ENCODE peak calls at places on chromosomes 13 and 19, in eight cellular contexts. One of them, this sample, is unnamed.

GRCh38 chr19:44856438-44857083 is 10.5 kb downstream of the NECTIN2 start:
- DNase-seq in mucosa of descending colon: no peak
- DNase-seq in NB4: peak
- DNase-seq in thoracic aorta: no peak
- DNase-seq in ovary: no peak
- DNase-seq in astrocyte of the cerebellum: no peak
- DNase-seq in hepatocyte: no peak
- DNase-seq in upper lobe of right lung: no peak
- DNase-seq in this sample: no peak

GRCh38 chr13:20124303-20124702 is 36.5 kb downstream of the GJA3 start:
- DNase-seq in upper lobe of right lung: no peak
- DNase-seq in NB4: no peak
- DNase-seq in astrocyte of the cerebellum: no peak
- DNase-seq in ovary: no peak
- DNase-seq in thoracic aorta: no peak
- DNase-seq in mucosa of descending colon: no peak
- DNase-seq in hepatocyte: no peak
- DNase-seq in this sample: no peak

GRCh38 chr19:4650159-4650558 is 10.8 kb downstream of the TNFAIP8L1 start:
- DNase-seq in astrocyte of the cerebellum: no peak
- DNase-seq in NB4: no peak
- DNase-seq in mucosa of descending colon: no peak
- DNase-seq in thoracic aorta: no peak
- DNase-seq in upper lobe of right lung: no peak
- DNase-seq in ovary: no peak
- DNase-seq in hepatocyte: no peak
- DNase-seq in this sample: no peak

GRCh38 chr19:52993342-52994178 is 20.2 kb upstream of the ERVV-1 start:
- DNase-seq in upper lobe of right lung: peak
- DNase-seq in thoracic aorta: peak
- DNase-seq in NB4: peak
- DNase-seq in mucosa of descending colon: peak
- DNase-seq in hepatocyte: peak
- DNase-seq in astrocyte of the cerebellum: peak
- DNase-seq in ovary: peak
- DNase-seq in this sample: no peak

GRCh38 chr19:35136977-35137702 is 1.5 kb upstream of the FXYD1 start:
- DNase-seq in upper lobe of right lung: no peak
- DNase-seq in thoracic aorta: no peak
- DNase-seq in NB4: no peak
- DNase-seq in ovary: no peak
- DNase-seq in mucosa of descending colon: no peak
- DNase-seq in hepatocyte: no peak
- DNase-seq in astrocyte of the cerebellum: no peak
- DNase-seq in this sample: no peak

GRCh38 chr13:59247166-59247565 is 916.6 kb downstream of the DIAPH3 start:
- DNase-seq in NB4: no peak
- DNase-seq in astrocyte of the cerebellum: no peak
- DNase-seq in thoracic aorta: no peak
- DNase-seq in mucosa of descending colon: peak
- DNase-seq in hepatocyte: no peak
- DNase-seq in ovary: no peak
- DNase-seq in upper lobe of right lung: peak
- DNase-seq in this sample: no peak

GRCh38 chr19:32405431-32406160 is at the start of gene DPY19L3:
- DNase-seq in mucosa of descending colon: peak
- DNase-seq in upper lobe of right lung: peak
- DNase-seq in ovary: peak
- DNase-seq in astrocyte of the cerebellum: peak
- DNase-seq in hepatocyte: peak
- DNase-seq in NB4: peak
- DNase-seq in thoracic aorta: peak
- DNase-seq in this sample: peak

GRCh38 chr13:33722216-33722900 is 95.6 kb upstream of the RFC3 start:
- DNase-seq in upper lobe of right lung: no peak
- DNase-seq in hepatocyte: no peak
- DNase-seq in mucosa of descending colon: no peak
- DNase-seq in thoracic aorta: no peak
- DNase-seq in ovary: no peak
- DNase-seq in astrocyte of the cerebellum: no peak
- DNase-seq in NB4: no peak
- DNase-seq in this sample: no peak

DNA sequence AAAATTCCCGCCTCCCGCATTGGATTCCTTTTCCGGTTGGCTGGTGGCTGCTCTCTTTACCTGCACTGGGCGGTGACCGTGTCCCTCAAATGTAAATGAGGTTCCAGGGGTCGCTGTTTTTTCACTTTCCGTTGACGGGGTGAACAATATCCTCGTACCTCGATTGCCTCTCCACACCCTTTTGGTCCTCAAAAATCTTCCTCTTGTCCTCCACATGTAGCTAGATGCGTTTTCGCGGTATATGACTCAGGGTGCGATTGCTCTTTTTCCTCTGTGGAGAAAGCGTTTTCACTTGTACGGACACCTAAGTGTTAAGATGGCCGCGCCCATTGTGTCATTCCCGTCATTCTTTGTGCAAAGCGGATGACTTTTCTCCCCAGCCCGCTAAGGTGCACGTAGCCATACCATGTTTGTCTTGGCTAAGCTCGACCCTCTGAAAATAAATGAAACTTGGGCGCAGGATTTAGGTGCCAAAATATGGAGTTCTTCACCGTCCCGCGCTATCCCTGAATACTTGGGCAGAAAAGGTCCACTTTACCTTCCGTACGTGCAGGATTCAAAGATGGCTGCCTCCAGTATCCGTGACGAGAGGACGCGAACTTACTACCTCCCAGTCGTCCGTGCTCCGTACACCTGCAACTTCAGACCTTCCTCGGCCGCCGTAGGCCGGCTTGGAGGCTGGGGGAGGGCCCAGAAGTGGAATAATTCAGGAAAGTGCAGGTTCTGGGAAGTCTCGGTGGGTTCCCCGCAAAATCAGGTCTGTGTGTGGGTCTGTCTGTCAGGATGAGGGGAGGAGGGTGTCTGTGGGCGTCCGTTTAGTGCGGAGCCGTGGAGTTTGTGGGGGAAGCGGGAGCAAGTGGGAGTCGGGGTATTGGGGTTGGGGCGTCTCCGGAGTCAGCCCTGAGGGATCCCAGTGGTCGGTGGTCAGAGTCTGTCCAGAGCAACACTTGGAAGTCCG is at the start of gene ZNF613:
- DNase-seq in NB4: peak
- DNase-seq in upper lobe of right lung: peak
- DNase-seq in astrocyte of the cerebellum: peak
- DNase-seq in ovary: peak
- DNase-seq in hepatocyte: peak
- DNase-seq in mucosa of descending colon: peak
- DNase-seq in thoracic aorta: peak
- DNase-seq in this sample: peak
- TF ChIP-seq CTCF in NB4: no peak
- TF ChIP-seq CTCF in upper lobe of right lung: peak
- TF ChIP-seq CTCF in astrocyte of the cerebellum: peak
- TF ChIP-seq CTCF in ovary: peak
- TF ChIP-seq CTCF in hepatocyte: peak
- TF ChIP-seq CTCF in mucosa of descending colon: no peak
- TF ChIP-seq CTCF in thoracic aorta: no peak
- TF ChIP-seq CTCF in this sample: peak

DNA sequence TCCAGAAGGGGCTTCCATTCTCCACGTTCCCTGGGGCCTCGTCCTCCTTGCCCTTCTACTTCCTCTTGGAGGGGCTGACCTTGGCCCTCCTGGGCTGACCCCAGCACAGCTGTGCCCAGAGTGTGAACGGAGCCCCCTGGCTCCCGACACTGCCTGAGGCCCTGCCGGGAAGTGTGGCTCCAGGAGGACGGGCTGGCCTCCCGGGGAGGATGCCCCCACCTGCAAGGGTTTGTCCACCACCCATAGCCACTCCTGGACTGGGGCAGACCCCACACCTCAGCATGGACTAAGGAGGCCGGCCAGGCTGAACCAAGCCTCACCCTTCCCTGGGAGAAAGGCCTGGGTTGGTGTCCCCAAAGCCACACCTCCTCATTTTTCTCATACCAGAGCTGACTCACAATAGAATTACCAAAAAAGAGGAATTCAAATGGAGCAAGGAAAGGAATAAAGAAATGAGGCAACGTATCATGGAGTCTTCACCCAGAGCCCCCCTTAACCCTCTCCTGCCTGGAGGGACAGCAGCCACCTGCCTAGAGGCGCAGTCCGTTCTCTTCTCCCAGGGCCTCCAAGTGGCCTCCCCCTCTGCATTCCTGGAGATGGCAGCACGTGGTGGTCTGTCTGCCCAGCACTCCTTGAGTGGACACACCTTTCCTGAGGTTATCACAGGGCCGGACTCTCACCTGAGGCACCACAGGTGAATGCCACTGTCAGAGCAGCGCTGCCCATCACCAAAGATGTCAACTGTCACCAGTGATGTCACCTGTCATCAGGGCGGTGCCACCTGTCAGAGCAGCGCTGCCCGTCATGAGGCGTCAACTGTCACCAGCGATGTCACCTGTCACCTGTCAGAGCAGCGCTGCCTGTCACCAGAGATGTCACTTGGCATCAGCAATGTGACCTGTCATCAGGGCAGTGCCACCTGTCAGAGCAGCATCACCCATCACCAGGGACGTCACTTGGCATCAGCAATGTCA is 3.1 kb upstream of the C13orf46 start:
- DNase-seq in mucosa of descending colon: no peak
- DNase-seq in NB4: no peak
- DNase-seq in hepatocyte: no peak
- DNase-seq in upper lobe of right lung: peak
- DNase-seq in astrocyte of the cerebellum: peak
- DNase-seq in ovary: no peak
- DNase-seq in thoracic aorta: peak
- DNase-seq in this sample: no peak
- H3K4me3 ChIP-seq in mucosa of descending colon: no peak
- H3K4me3 ChIP-seq in NB4: no peak
- H3K4me3 ChIP-seq in hepatocyte: no peak
- H3K4me3 ChIP-seq in upper lobe of right lung: no peak
- H3K4me3 ChIP-seq in astrocyte of the cerebellum: no peak
- H3K4me3 ChIP-seq in ovary: no peak
- H3K4me3 ChIP-seq in thoracic aorta: no peak
- H3K4me3 ChIP-seq in this sample: no peak

DNA sequence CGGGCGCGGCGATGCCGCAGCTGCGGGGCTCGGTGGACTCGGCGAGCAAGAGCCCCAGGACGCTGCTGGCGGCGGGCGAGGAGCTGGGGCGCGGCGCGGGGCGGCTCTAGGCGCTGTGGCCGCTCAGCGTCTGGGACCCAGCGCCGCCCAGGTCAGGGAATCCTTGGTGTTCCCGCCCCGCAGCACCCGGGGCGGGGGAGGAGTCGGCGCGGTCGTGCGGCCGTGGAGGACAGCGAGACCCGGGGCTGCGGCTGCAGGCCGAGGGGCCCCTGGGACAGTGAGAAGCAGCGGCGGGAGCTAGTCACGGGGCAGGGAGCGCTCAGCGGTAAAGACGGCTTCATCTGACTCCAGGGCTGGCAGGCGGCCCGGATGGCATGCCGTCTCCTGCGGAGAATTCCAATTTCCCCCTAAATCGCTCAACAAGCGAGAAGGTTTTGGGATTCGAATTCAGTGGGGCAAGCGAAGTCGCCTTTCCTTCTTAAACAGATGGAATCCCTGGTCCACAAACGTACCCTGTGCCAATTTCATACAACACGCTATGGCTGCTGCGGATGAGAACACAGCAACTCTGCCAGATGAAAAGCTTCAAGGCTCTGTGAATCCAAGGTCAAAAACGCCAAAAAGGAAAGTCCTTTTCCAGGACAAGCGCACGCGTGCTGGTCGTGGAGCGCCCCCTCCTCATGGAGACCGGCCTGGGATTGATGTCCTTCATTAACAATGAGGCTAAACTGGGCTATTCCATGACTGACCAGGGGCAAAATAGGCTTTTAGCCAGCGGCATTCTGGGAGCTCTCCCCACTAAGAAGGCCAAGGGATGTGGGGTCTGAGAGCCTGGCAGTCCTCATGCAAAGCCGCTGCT is 4.2 kb upstream of the ZSCAN4 start:
- DNase-seq in mucosa of descending colon: peak
- DNase-seq in upper lobe of right lung: peak
- DNase-seq in astrocyte of the cerebellum: peak
- DNase-seq in hepatocyte: peak
- DNase-seq in thoracic aorta: no peak
- DNase-seq in ovary: peak
- DNase-seq in NB4: peak
- DNase-seq in this sample: no peak
- TF ChIP-seq CTCF in mucosa of descending colon: no peak
- TF ChIP-seq CTCF in upper lobe of right lung: no peak
- TF ChIP-seq CTCF in astrocyte of the cerebellum: no peak
- TF ChIP-seq CTCF in hepatocyte: no peak
- TF ChIP-seq CTCF in thoracic aorta: no peak
- TF ChIP-seq CTCF in ovary: no peak
- TF ChIP-seq CTCF in NB4: no peak
- TF ChIP-seq CTCF in this sample: no peak

GRCh38 chr13:27920677-27921420 is 1.0 kb downstream of the PDX1 start:
- DNase-seq in hepatocyte: no peak
- DNase-seq in NB4: peak
- DNase-seq in mucosa of descending colon: peak
- DNase-seq in ovary: no peak
- DNase-seq in astrocyte of the cerebellum: no peak
- DNase-seq in thoracic aorta: no peak
- DNase-seq in upper lobe of right lung: no peak
- DNase-seq in this sample: no peak

GRCh38 chr13:27922974-27923612 is 3.3 kb downstream of the PDX1 start:
- DNase-seq in hepatocyte: no peak
- DNase-seq in upper lobe of right lung: no peak
- DNase-seq in NB4: no peak
- DNase-seq in thoracic aorta: no peak
- DNase-seq in astrocyte of the cerebellum: no peak
- DNase-seq in mucosa of descending colon: no peak
- DNase-seq in ovary: no peak
- DNase-seq in this sample: no peak

GRCh38 chr13:27919934-27920676 is at the start of gene PDX1:
- DNase-seq in mucosa of descending colon: peak
- DNase-seq in astrocyte of the cerebellum: no peak
- DNase-seq in thoracic aorta: no peak
- DNase-seq in NB4: no peak
- DNase-seq in ovary: no peak
- DNase-seq in hepatocyte: peak
- DNase-seq in upper lobe of right lung: no peak
- DNase-seq in this sample: no peak

GRCh38 chr13:27921961-27922910 is 2.4 kb downstream of the PDX1 start:
- DNase-seq in thoracic aorta: no peak
- DNase-seq in upper lobe of right lung: no peak
- DNase-seq in astrocyte of the cerebellum: no peak
- DNase-seq in ovary: no peak
- DNase-seq in hepatocyte: no peak
- DNase-seq in NB4: peak
- DNase-seq in mucosa of descending colon: no peak
- DNase-seq in this sample: no peak

DNA sequence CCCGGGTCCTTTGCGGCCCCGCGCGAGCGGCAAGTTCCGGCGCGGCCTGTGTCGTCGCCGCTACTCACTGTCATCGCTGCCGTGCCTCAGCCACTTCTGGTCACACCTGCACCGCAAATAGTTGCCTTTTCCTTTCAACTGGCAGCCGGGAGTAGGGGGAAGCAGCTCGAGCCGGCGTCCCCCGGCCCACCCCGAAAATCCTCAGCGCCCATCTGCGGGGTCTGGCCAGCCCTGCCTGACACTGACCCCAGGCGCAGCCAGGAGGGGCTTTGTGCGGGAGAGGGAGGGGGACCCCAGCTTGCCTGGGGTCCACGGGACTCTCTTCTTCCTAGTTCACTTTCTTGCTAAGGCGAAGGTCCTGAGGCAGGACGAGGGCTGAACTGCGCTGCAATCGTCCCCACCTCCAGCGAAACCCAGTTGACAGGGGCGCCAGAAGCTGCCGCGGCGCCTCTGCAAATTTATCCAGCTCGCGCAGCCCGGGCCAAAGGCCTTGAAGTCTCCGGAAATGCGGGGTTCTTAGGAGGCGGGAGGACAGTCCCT is 1.7 kb downstream of the PDX1 start:
- DNase-seq in ovary: no peak
- DNase-seq in mucosa of descending colon: no peak
- DNase-seq in astrocyte of the cerebellum: no peak
- DNase-seq in hepatocyte: no peak
- DNase-seq in upper lobe of right lung: no peak
- DNase-seq in thoracic aorta: no peak
- DNase-seq in NB4: peak
- DNase-seq in this sample: no peak
- H3K4me3 ChIP-seq in ovary: no peak
- H3K4me3 ChIP-seq in mucosa of descending colon: no peak
- H3K4me3 ChIP-seq in astrocyte of the cerebellum: peak
- H3K4me3 ChIP-seq in hepatocyte: peak
- H3K4me3 ChIP-seq in upper lobe of right lung: peak
- H3K4me3 ChIP-seq in thoracic aorta: peak
- H3K4me3 ChIP-seq in NB4: peak
- H3K4me3 ChIP-seq in this sample: no peak